ENCODE peak calls at places on chromosomes 13 and 19, in four cellular contexts. M is stimulated activated CD8-positive, alpha-beta memory T cell treated with anti-CD3 and anti-CD28 coated beads, Interleukin-12 subunit alpha, Interleukin-12 subunit beta, amount 100 ng/mL, for 4 hours; D is NCI-H2081; U is HCT116. L is an unnamed sample.

GRCh38 chr13:36129539-36129938 is 1.6 kb downstream of the DCLK1 start:
- DNase-seq in M (no peak), D (peak), U (no peak), L (no peak)

GRCh38 chr19:35909684-35910035 is 1.6 kb upstream of the TYROBP start:
- DNase-seq in D (no peak), M (no peak), U (no peak), L (no peak)

GRCh38 chr19:48554385-48555091 is 2.6 kb downstream of the SULT2B1 start:
- DNase-seq in D (no peak), U (no peak), M (no peak), L (peak)

GRCh38 chr13:30364876-30365275 is 57.4 kb upstream of the UBE2L5 start:
- DNase-seq in U (no peak), M (no peak), D (no peak), L (no peak)

GRCh38 chr19:6232567-6232966 is 47.2 kb downstream of the MLLT1 start:
- DNase-seq in U (no peak), M (no peak), D (no peak), L (no peak)

GRCh38 chr19:55229789-55230182 is 1.2 kb upstream of the TMEM86B start:
- DNase-seq in U (no peak), D (no peak), M (no peak), L (no peak)

GRCh38 chr19:42178791-42179500 is 38.5 kb downstream of the DEDD2 start:
- DNase-seq in M (no peak), D (no peak), U (no peak), L (no peak)

GRCh38 chr19:6066661-6067646 is 43.3 kb downstream of the RFX2 start:
- DNase-seq in M (no peak), U (no peak), D (peak), L (peak)

GRCh38 chr19:54607782-54608150 is 14.3 kb downstream of the LILRA1 start:
- DNase-seq in U (no peak), M (no peak), D (no peak), L (no peak)

GRCh38 chr19:48646192-48646911 is 365 bp upstream of the CA11 start:
- DNase-seq in D (peak), U (peak), M (peak), L (peak)

GRCh38 chr13:70798385-70798784 is 690.1 kb upstream of the KLHL1 start:
- DNase-seq in M (no peak), D (no peak), U (no peak), L (no peak)

GRCh38 chr13:113491418-113491883 is 940 bp upstream of the DCUN1D2 start:
- DNase-seq in D (peak), M (no peak), U (no peak), L (peak)

GRCh38 chr19:3062165-3063105 is at the start of gene TLE5:
- DNase-seq in U (no peak), D (peak), M (peak), L (peak)

GRCh38 chr19:49882643-49883042 is 5.1 kb downstream of the TBC1D17 start:
- DNase-seq in U (no peak), D (no peak), M (no peak), L (no peak)

GRCh38 chr13:54175470-54175869 is 1146.9 kb downstream of the OLFM4 start:
- DNase-seq in D (no peak), M (no peak), U (no peak), L (no peak)

GRCh38 chr19:48085904-48086864 is 24.4 kb downstream of the PLA2G4C start:
- DNase-seq in U (no peak), M (no peak), D (no peak), L (no peak)

GRCh38 chr13:40233731-40234195 is 432.7 kb downstream of the FOXO1 start:
- DNase-seq in M (no peak), D (no peak), U (no peak), L (no peak)

GRCh38 chr13:46172531-46172991 is 9.4 kb downstream of the LCP1 start:
- DNase-seq in M (no peak), D (no peak), U (no peak), L (no peak)

GRCh38 chr13:27304611-27305010 is 34.0 kb downstream of the RASL11A start:
- DNase-seq in U (no peak), D (no peak), M (no peak), L (no peak)